ENCODE peak calls at places on chromosomes 11 and 22, in six cellular contexts. One of them, this sample, is unnamed.

GRCh38 chr11:35050596-35050995 is 88.4 kb upstream of the CD44 start:
- DNase-seq in neuronal stem cell: no peak
- DNase-seq in H9: no peak
- DNase-seq in IMR-90: no peak
- DNase-seq in trophoblast cell: no peak
- DNase-seq in mesenchymal stem cell: peak
- DNase-seq in this sample: no peak

GRCh38 chr11:122897606-122898210 is 15.1 kb downstream of the JHY start:
- DNase-seq in neuronal stem cell: no peak
- DNase-seq in H9: no peak
- DNase-seq in IMR-90: peak
- DNase-seq in trophoblast cell: peak
- DNase-seq in mesenchymal stem cell: peak
- DNase-seq in this sample: no peak

GRCh38 chr11:10263929-10264328 is 30.1 kb downstream of the SBF2 start:
- DNase-seq in neuronal stem cell: no peak
- DNase-seq in H9: no peak
- DNase-seq in IMR-90: peak
- DNase-seq in trophoblast cell: peak
- DNase-seq in mesenchymal stem cell: peak
- DNase-seq in this sample: no peak

GRCh38 chr11:134063096-134063495 is 5.8 kb upstream of the JAM3 start:
- DNase-seq in neuronal stem cell: no peak
- DNase-seq in H9: no peak
- DNase-seq in IMR-90: no peak
- DNase-seq in trophoblast cell: no peak
- DNase-seq in mesenchymal stem cell: no peak
- DNase-seq in this sample: peak

GRCh38 chr22:36461665-36462474 is 19.6 kb downstream of the TXN2 start:
- DNase-seq in neuronal stem cell: no peak
- DNase-seq in H9: peak
- DNase-seq in IMR-90: peak
- DNase-seq in trophoblast cell: peak
- DNase-seq in mesenchymal stem cell: peak
- DNase-seq in this sample: peak

GRCh38 chr11:118734031-118734430 is 54.6 kb upstream of the TREH start:
- DNase-seq in neuronal stem cell: no peak
- DNase-seq in H9: no peak
- DNase-seq in IMR-90: no peak
- DNase-seq in trophoblast cell: peak
- DNase-seq in mesenchymal stem cell: no peak
- DNase-seq in this sample: no peak

GRCh38 chr11:126434950-126435335 is 79.5 kb downstream of the ST3GAL4 start:
- DNase-seq in neuronal stem cell: no peak
- DNase-seq in H9: no peak
- DNase-seq in IMR-90: no peak
- DNase-seq in trophoblast cell: no peak
- DNase-seq in mesenchymal stem cell: no peak
- DNase-seq in this sample: no peak

GRCh38 chr11:3834349-3835099 is 6.2 kb downstream of the RHOG start:
- DNase-seq in neuronal stem cell: no peak
- DNase-seq in H9: no peak
- DNase-seq in IMR-90: no peak
- DNase-seq in trophoblast cell: no peak
- DNase-seq in mesenchymal stem cell: no peak
- DNase-seq in this sample: no peak

GRCh38 chr11:79600747-79601146 is 159.9 kb upstream of the TENM4 start:
- DNase-seq in neuronal stem cell: no peak
- DNase-seq in H9: no peak
- DNase-seq in IMR-90: no peak
- DNase-seq in trophoblast cell: no peak
- DNase-seq in mesenchymal stem cell: no peak
- DNase-seq in this sample: no peak

GRCh38 chr11:44322243-44322642 is 12.3 kb upstream of the ALX4 start:
- DNase-seq in neuronal stem cell: no peak
- DNase-seq in H9: no peak
- DNase-seq in IMR-90: no peak
- DNase-seq in trophoblast cell: no peak
- DNase-seq in mesenchymal stem cell: no peak
- DNase-seq in this sample: no peak
- H3K14ac ChIP-seq in neuronal stem cell: no peak
- H3K14ac ChIP-seq in H9: no peak
- H3K14ac ChIP-seq in IMR-90: no peak
- H3K14ac ChIP-seq in trophoblast cell: no peak
- H3K14ac ChIP-seq in mesenchymal stem cell: no peak
- H3K14ac ChIP-seq in this sample: no peak

DNA sequence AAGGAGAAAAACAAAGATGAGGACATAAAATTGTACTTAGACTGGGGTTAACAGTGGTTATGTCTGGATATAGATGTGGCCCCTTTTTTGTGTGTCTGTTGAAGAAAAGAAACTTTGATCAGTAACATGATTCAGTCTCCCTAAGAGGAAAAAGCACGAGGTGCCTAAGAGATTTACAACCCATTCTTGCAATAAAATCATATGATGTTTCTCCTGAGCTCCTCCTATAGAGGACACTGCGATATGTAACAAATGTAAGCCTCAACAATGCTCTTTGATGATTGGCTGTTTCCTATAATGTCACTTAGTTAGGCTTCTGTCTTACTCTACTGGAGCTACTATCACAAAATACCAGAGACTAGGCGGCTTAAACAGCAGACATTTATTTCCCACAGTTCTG is 77.9 kb downstream of the FBXO7 start:
- DNase-seq in neuronal stem cell: no peak
- DNase-seq in H9: no peak
- DNase-seq in IMR-90: no peak
- DNase-seq in trophoblast cell: no peak
- DNase-seq in mesenchymal stem cell: no peak
- DNase-seq in this sample: no peak
- H3K14ac ChIP-seq in neuronal stem cell: no peak
- H3K14ac ChIP-seq in H9: no peak
- H3K14ac ChIP-seq in IMR-90: no peak
- H3K14ac ChIP-seq in trophoblast cell: no peak
- H3K14ac ChIP-seq in mesenchymal stem cell: no peak
- H3K14ac ChIP-seq in this sample: no peak

GRCh38 chr11:14101388-14101787 is 138.9 kb downstream of the SPON1 start:
- DNase-seq in neuronal stem cell: no peak
- DNase-seq in H9: no peak
- DNase-seq in IMR-90: no peak
- DNase-seq in trophoblast cell: no peak
- DNase-seq in mesenchymal stem cell: no peak
- DNase-seq in this sample: no peak
- H3K14ac ChIP-seq in neuronal stem cell: no peak
- H3K14ac ChIP-seq in H9: no peak
- H3K14ac ChIP-seq in IMR-90: no peak
- H3K14ac ChIP-seq in trophoblast cell: no peak
- H3K14ac ChIP-seq in mesenchymal stem cell: no peak
- H3K14ac ChIP-seq in this sample: no peak

DNA sequence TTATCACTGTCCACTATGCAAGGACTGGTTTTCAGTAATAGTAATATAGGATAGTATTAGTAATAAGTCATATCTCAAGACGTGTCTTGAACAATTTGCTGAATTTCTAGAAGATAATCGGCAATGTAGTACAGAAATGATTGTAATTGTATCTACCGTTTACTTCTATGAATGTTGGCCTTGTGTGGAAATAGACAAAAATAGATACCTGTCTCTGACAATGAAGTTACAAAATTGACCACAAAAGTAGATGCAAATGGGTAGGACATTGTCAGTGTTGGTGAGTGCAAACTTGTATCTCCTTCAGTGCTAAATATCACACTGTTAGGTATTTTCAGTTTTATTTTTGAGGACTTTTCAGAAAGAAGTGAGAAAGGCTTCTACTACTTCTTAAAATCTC is 43.1 kb downstream of the SVIP start:
- DNase-seq in neuronal stem cell: no peak
- DNase-seq in H9: no peak
- DNase-seq in IMR-90: no peak
- DNase-seq in trophoblast cell: no peak
- DNase-seq in mesenchymal stem cell: no peak
- DNase-seq in this sample: no peak
- H3K14ac ChIP-seq in neuronal stem cell: no peak
- H3K14ac ChIP-seq in H9: no peak
- H3K14ac ChIP-seq in IMR-90: no peak
- H3K14ac ChIP-seq in trophoblast cell: no peak
- H3K14ac ChIP-seq in mesenchymal stem cell: no peak
- H3K14ac ChIP-seq in this sample: no peak

GRCh38 chr22:44981857-44982256 is 27.9 kb downstream of the PHF21B start:
- DNase-seq in neuronal stem cell: no peak
- DNase-seq in H9: no peak
- DNase-seq in IMR-90: no peak
- DNase-seq in trophoblast cell: no peak
- DNase-seq in mesenchymal stem cell: no peak
- DNase-seq in this sample: no peak
- H3K14ac ChIP-seq in neuronal stem cell: no peak
- H3K14ac ChIP-seq in H9: no peak
- H3K14ac ChIP-seq in IMR-90: no peak
- H3K14ac ChIP-seq in trophoblast cell: no peak
- H3K14ac ChIP-seq in mesenchymal stem cell: no peak
- H3K14ac ChIP-seq in this sample: no peak

GRCh38 chr22:48496226-48496845 is 1331.3 kb downstream of the BRD1 start:
- DNase-seq in neuronal stem cell: no peak
- DNase-seq in H9: no peak
- DNase-seq in IMR-90: no peak
- DNase-seq in trophoblast cell: no peak
- DNase-seq in mesenchymal stem cell: no peak
- DNase-seq in this sample: no peak
- H3K14ac ChIP-seq in neuronal stem cell: no peak
- H3K14ac ChIP-seq in H9: no peak
- H3K14ac ChIP-seq in IMR-90: no peak
- H3K14ac ChIP-seq in trophoblast cell: no peak
- H3K14ac ChIP-seq in mesenchymal stem cell: no peak
- H3K14ac ChIP-seq in this sample: no peak

GRCh38 chr11:57438345-57439280 is 11.7 kb upstream of the SLC43A3 start:
- DNase-seq in neuronal stem cell: no peak
- DNase-seq in H9: no peak
- DNase-seq in IMR-90: no peak
- DNase-seq in trophoblast cell: peak
- DNase-seq in mesenchymal stem cell: no peak
- DNase-seq in this sample: no peak
- H3K14ac ChIP-seq in neuronal stem cell: no peak
- H3K14ac ChIP-seq in H9: no peak
- H3K14ac ChIP-seq in IMR-90: no peak
- H3K14ac ChIP-seq in trophoblast cell: no peak
- H3K14ac ChIP-seq in mesenchymal stem cell: no peak
- H3K14ac ChIP-seq in this sample: no peak

GRCh38 chr11:106420048-106420665 is 342.7 kb downstream of the AASDHPPT start:
- DNase-seq in neuronal stem cell: no peak
- DNase-seq in H9: no peak
- DNase-seq in IMR-90: no peak
- DNase-seq in trophoblast cell: peak
- DNase-seq in mesenchymal stem cell: no peak
- DNase-seq in this sample: no peak
- H3K14ac ChIP-seq in neuronal stem cell: no peak
- H3K14ac ChIP-seq in H9: no peak
- H3K14ac ChIP-seq in IMR-90: no peak
- H3K14ac ChIP-seq in trophoblast cell: no peak
- H3K14ac ChIP-seq in mesenchymal stem cell: no peak
- H3K14ac ChIP-seq in this sample: no peak

DNA sequence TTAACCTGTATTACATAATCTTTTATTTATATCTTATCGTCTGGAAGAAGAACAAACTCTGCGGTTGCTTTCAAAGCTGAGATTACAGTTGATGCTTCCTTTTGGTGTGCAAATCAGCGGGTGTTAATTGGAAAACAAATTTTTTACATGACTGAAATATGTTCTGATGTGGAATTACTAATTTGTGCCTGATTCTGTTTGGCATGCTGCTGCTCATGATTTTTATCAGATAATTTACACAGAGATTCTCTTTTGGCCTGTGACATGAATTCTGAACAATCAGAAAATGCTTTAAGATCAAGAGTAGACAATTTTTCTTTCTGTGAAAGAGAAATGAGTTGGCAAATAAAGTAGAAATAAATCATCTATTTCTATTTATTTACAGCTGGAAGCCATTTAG is 510.8 kb downstream of the NELL1 start:
- DNase-seq in neuronal stem cell: no peak
- DNase-seq in H9: no peak
- DNase-seq in IMR-90: no peak
- DNase-seq in trophoblast cell: no peak
- DNase-seq in mesenchymal stem cell: no peak
- DNase-seq in this sample: no peak
- H3K14ac ChIP-seq in neuronal stem cell: no peak
- H3K14ac ChIP-seq in H9: no peak
- H3K14ac ChIP-seq in IMR-90: no peak
- H3K14ac ChIP-seq in trophoblast cell: no peak
- H3K14ac ChIP-seq in mesenchymal stem cell: no peak
- H3K14ac ChIP-seq in this sample: no peak